ENCODE peak calls at places on chromosomes 7 and 10, in five cellular contexts. K is K562, B is A549, F is HepG2, S is GM12878. G is an unnamed sample.

GRCh38 chr7:45691155-45691656 is 117.0 kb downstream of the ADCY1 start:
- DNase-seq in F (peak; percentile 99), K (no peak), S (no peak), B (peak; percentile 20), G (no peak)

GRCh38 chr7:16034353-16034752 is 347.9 kb upstream of the MEOX2 start:
- DNase-seq in K (no peak), F (no peak), S (no peak), B (no peak), G (no peak)

GRCh38 chr10:43594944-43595589 is 11.2 kb upstream of the ZNF485 start:
- DNase-seq in K (no peak), B (no peak), F (no peak), S (peak; percentile 84), G (no peak)

GRCh38 chr7:46511442-46512215 is 590.6 kb upstream of the IGFBP3 start:
- DNase-seq in S (no peak), K (no peak), F (no peak), B (no peak), G (no peak)

GRCh38 chr7:41143074-41143473 is 559.8 kb downstream of the INHBA start:
- DNase-seq in S (no peak), K (no peak), B (no peak), F (no peak), G (no peak)

GRCh38 chr10:67818323-67818722 is 19.7 kb downstream of the DNAJC12 start:
- DNase-seq in K (no peak), B (peak; percentile 73), S (no peak), F (peak; percentile 85), G (no peak)

GRCh38 chr10:46287846-46288480 is 1.2 kb downstream of the ANTXRL start:
- DNase-seq in B (no peak), F (no peak), S (no peak), K (no peak), G (no peak)

GRCh38 chr7:1271656-1272055 is 39.0 kb downstream of the UNCX start:
- DNase-seq in B (no peak), F (no peak), S (no peak), K (no peak), G (no peak)

GRCh38 chr10:121607310-121608055 is 9.2 kb upstream of the FGFR2 start:
- DNase-seq in S (no peak), K (no peak), B (no peak), F (no peak), G (no peak)

GRCh38 chr7:132516042-132516840 is 60.0 kb downstream of the PLXNA4 start:
- DNase-seq in B (no peak), S (no peak), K (no peak), F (peak; percentile 9), G (no peak)

GRCh38 chr7:229184-229964 is 37.0 kb downstream of the FAM20C start:
- DNase-seq in S (no peak), K (no peak), B (no peak), F (no peak), G (no peak)

GRCh38 chr7:919924-920341 is 34.5 kb downstream of the ADAP1 start:
- DNase-seq in S (no peak), B (no peak), K (no peak), F (no peak), G (no peak)

GRCh38 chr10:79046326-79046725 is 22.4 kb upstream of the ZMIZ1 start:
- DNase-seq in B (no peak), F (no peak), K (no peak), S (no peak), G (no peak)

GRCh38 chr10:7192831-7193348 is 217.9 kb downstream of the SFMBT2 start:
- DNase-seq in F (no peak), S (no peak), B (no peak), K (no peak), G (no peak)

GRCh38 chr10:114577133-114577532 is 80.9 kb downstream of the ABLIM1 start:
- DNase-seq in B (no peak), F (no peak), K (no peak), S (no peak), G (no peak)

GRCh38 chr10:29132821-29133156 is 156.1 kb upstream of the LYZL1 start:
- DNase-seq in S (no peak), F (no peak), K (peak; percentile 11), B (no peak), G (no peak)

GRCh38 chr7:155361947-155362346 is 64.3 kb downstream of the INSIG1 start:
- DNase-seq in F (no peak), S (no peak), B (no peak), K (no peak), G (no peak)

GRCh38 chr7:5523052-5523711 is 99.5 kb upstream of the TNRC18 start:
- DNase-seq in B (no peak), S (no peak), K (no peak), F (no peak), G (peak; percentile 62)

GRCh38 chr10:99539120-99539519 is 6.4 kb downstream of the NKX2-3 start:
- DNase-seq in S (no peak), F (no peak), K (no peak), B (no peak), G (peak; percentile 41)

GRCh38 chr7:109751241-109751640 is 1181.6 kb downstream of the DNAJB9 start:
- DNase-seq in F (peak; percentile 3), B (peak; percentile 34), S (no peak), K (no peak), G (no peak)

GRCh38 chr7:48528689-48529088 is 357.4 kb downstream of the ABCA13 start:
- DNase-seq in F (no peak), B (no peak), S (no peak), K (no peak), G (peak; percentile 47)

GRCh38 chr7:100685049-100685605 is 8.9 kb downstream of the GIGYF1 start:
- DNase-seq in K (no peak), S (no peak), B (no peak), F (no peak), G (no peak)

GRCh38 chr10:133308431-133309110 is at the start of the genes TUBGCP2 and ZNF511:
- DNase-seq in F (peak; percentile 55), S (no peak), B (peak; percentile 74), K (peak; percentile 73), G (peak; percentile 81)

GRCh38 chr10:126065751-126066150 is 169.4 kb downstream of the FANK1 start:
- DNase-seq in S (no peak), K (no peak), B (no peak), F (no peak), G (no peak)

GRCh38 chr7:122212754-122213153 is 68.7 kb upstream of the AASS start:
- DNase-seq in F (no peak), K (no peak), B (no peak), S (no peak), G (no peak)

GRCh38 chr10:127150136-127150535 is 46.3 kb downstream of the INSYN2A start:
- DNase-seq in K (no peak), S (no peak), F (no peak), B (peak; percentile 8), G (peak; percentile 28)

GRCh38 chr7:50267525-50268041 is 36.9 kb upstream of the IKZF1 start:
- DNase-seq in B (no peak), F (no peak), S (no peak), K (no peak), G (no peak)

GRCh38 chr7:137681657-137682562 is 164.9 kb downstream of the DGKI start:
- DNase-seq in K (no peak), B (no peak), F (no peak), S (no peak), G (no peak)

GRCh38 chr10:11793762-11794479 is 29.2 kb upstream of the PROSER2 start:
- DNase-seq in F (peak; percentile 87), K (no peak), B (peak; percentile 95), S (no peak), G (peak; percentile 61)

GRCh38 chr10:21531164-21531563 is 2.9 kb upstream of the MLLT10 start:
- DNase-seq in B (no peak), S (no peak), F (no peak), K (no peak), G (no peak)

GRCh38 chr7:5495581-5496375 is 72.1 kb upstream of the TNRC18 start:
- DNase-seq in F (no peak), S (no peak), K (no peak), B (no peak), G (no peak)

GRCh38 chr10:113386005-113386404 is 166.8 kb upstream of the HABP2 start:
- DNase-seq in K (no peak), B (peak; percentile 12), S (no peak), F (peak; percentile 3), G (no peak)
- TF ChIP-seq JUNB in K (no peak), B (no peak), S (no peak), F (no peak), G (no peak)

DNA sequence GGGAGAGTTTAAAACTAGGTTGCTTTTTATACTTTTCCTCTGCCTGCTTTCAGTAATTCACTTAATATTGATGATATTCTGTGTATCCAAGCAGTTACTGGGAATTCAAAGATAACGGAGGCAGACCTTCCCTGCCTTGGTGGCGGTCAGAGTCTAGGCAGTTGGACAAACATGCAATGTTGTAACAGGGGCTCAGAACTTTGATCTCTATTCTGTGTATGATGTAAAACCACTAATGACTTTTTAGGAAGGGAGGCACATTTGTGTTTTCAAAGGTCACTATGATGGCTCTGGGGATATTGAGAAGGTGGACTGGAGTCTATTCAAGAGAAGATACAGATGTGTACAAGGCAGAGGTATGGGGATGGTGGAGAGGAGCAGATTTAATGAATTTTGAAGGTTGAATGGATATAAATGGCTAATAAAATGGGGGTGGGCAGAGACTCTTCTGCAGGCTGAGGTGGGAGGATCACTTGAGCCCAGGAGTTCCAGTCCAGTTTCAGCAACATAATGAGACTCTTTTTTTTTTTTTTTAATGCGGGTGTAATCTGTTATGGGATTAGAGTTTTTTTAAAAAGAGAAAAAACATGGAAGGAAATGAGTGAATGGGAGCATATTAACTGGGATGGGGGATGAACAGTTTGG is 5.7 kb upstream of the PON2 start:
- DNase-seq in S (no peak), B (no peak), K (no peak), F (peak; percentile 97), G (no peak)
- TF ChIP-seq JUNB in S (no peak), B (peak; percentile 62), K (no peak), F (peak; percentile 28), G (no peak)

DNA sequence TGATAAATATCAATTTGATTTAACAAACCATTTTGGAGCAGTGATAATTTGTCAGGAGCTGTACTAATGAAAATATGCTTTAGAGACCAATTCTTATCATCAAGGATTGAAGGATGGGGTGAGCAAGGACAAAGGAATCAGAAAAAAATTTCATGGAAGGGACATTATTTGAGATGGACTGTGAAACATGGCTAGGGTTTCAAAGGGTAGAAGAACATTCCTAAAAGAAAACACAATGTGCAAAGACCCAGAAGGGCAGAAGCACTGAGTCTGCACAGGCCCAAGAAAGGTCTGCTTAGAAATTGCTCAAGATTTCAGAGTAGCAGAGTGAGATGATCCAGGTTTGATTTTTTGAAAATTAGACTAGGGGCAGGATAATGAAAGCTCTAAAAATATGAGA is 174.5 kb downstream of the LRRN3 start:
- DNase-seq in F (no peak), B (no peak), K (no peak), S (no peak), G (no peak)
- TF ChIP-seq JUNB in F (no peak), B (no peak), K (no peak), S (no peak), G (no peak)

GRCh38 chr10:14474656-14475055 is 143.9 kb upstream of the FRMD4A start:
- DNase-seq in K (no peak), S (no peak), B (no peak), F (no peak), G (no peak)
- TF ChIP-seq JUNB in K (no peak), S (no peak), B (no peak), F (no peak), G (no peak)

G was measured in GM23338.